ENCODE peak calls at places on chromosome 13, in nine cellular contexts. J is body of pancreas, S is right lobe of liver, H is hepatocyte, T is AG04449, P is kidney epithelial cell, Q is heart left ventricle, M is colonic mucosa, A is keratinocyte. F is an unnamed sample.

GRCh38 chr13:39148513-39148961 is 110.3 kb downstream of the NHLRC3 start:
- DNase-seq in M (no peak), Q (no peak), P (peak), J (no peak), T (peak), S (no peak), A (peak), H (peak), F (peak)

GRCh38 chr13:99182439-99182838 is 18.2 kb upstream of the UBAC2 start:
- DNase-seq in P (no peak), J (no peak), H (no peak), T (no peak), Q (no peak), M (no peak), A (no peak), S (no peak), F (no peak)

GRCh38 chr13:51000058-51000457 is 90.5 kb downstream of the RNASEH2B start:
- DNase-seq in T (no peak), J (no peak), H (no peak), M (no peak), S (no peak), Q (no peak), P (no peak), A (no peak), F (no peak)

GRCh38 chr13:74870865-74871264 is 611.1 kb downstream of the TBC1D4 start:
- DNase-seq in S (no peak), A (no peak), P (no peak), H (no peak), T (no peak), M (no peak), Q (no peak), J (no peak), F (peak)

GRCh38 chr13:53138369-53139036 is 109.9 kb downstream of the OLFM4 start:
- DNase-seq in H (peak), T (no peak), A (no peak), J (no peak), Q (no peak), P (no peak), S (no peak), M (no peak), F (peak)

GRCh38 chr13:50353651-50354415 is 338.6 kb downstream of the KCNRG start:
- DNase-seq in T (no peak), A (no peak), H (peak), J (no peak), M (no peak), P (no peak), Q (no peak), S (no peak), F (peak)

GRCh38 chr13:48078251-48078656 is 16.6 kb downstream of the MED4 start:
- DNase-seq in T (no peak), H (no peak), A (no peak), J (no peak), P (no peak), S (no peak), Q (no peak), M (no peak), F (no peak)

GRCh38 chr13:82758056-82758455 is 1124.2 kb downstream of the SLITRK1 start:
- DNase-seq in M (no peak), H (peak), P (no peak), Q (no peak), T (no peak), S (no peak), J (no peak), A (no peak), F (no peak)

GRCh38 chr13:79491715-79492114 is 10.8 kb downstream of the NDFIP2 start:
- DNase-seq in H (no peak), Q (no peak), M (no peak), T (peak), A (peak), P (no peak), J (no peak), S (no peak), F (peak)

GRCh38 chr13:97974773-97975172 is 21.3 kb downstream of the IPO5 start:
- DNase-seq in Q (no peak), S (no peak), A (no peak), J (no peak), T (no peak), H (no peak), P (no peak), M (no peak), F (no peak)

GRCh38 chr13:81686877-81687276 is 1346.0 kb upstream of the SPRY2 start:
- DNase-seq in J (no peak), H (no peak), S (no peak), Q (no peak), A (no peak), M (no peak), P (no peak), T (no peak), F (peak)

GRCh38 chr13:111852701-111853100 is 214.2 kb upstream of the SOX1 start:
- DNase-seq in S (no peak), H (no peak), A (no peak), J (no peak), M (no peak), P (no peak), T (no peak), Q (no peak), F (no peak)

GRCh38 chr13:23447927-23448326 is 14.4 kb upstream of the SACS start:
- DNase-seq in M (no peak), A (no peak), H (no peak), T (no peak), P (no peak), S (no peak), Q (no peak), J (no peak), F (peak)

GRCh38 chr13:42534785-42535184 is 39.2 kb upstream of the TNFSF11 start:
- DNase-seq in H (no peak), A (no peak), T (no peak), Q (no peak), S (peak), M (no peak), J (no peak), P (no peak), F (no peak)

GRCh38 chr13:30487075-30487470 is 21.3 kb upstream of the HMGB1 start:
- DNase-seq in T (no peak), A (no peak), J (no peak), P (no peak), H (no peak), Q (no peak), S (no peak), M (no peak), F (no peak)

GRCh38 chr13:95793018-95793555 is 116.1 kb downstream of the DNAJC3 start:
- DNase-seq in T (no peak), Q (no peak), P (no peak), A (no peak), J (no peak), M (no peak), S (no peak), H (no peak), F (no peak)

GRCh38 chr13:85040176-85040660 is 759.0 kb downstream of the SLITRK6 start:
- DNase-seq in H (no peak), P (no peak), J (no peak), S (no peak), Q (no peak), A (no peak), M (no peak), T (no peak), F (no peak)

GRCh38 chr13:76711515-76712182 is 174.6 kb downstream of the KCTD12 start:
- DNase-seq in H (peak), P (no peak), J (peak), Q (peak), T (peak), A (no peak), S (no peak), M (no peak), F (peak)

GRCh38 chr13:50248537-50249521 is 233.6 kb downstream of the KCNRG start:
- DNase-seq in H (no peak), Q (no peak), M (no peak), P (no peak), A (no peak), S (no peak), J (no peak), T (no peak), F (no peak)

GRCh38 chr13:89695343-89696257 is 1651.9 kb upstream of the MIR17HG start:
- DNase-seq in J (peak), T (no peak), M (peak), Q (no peak), P (peak), S (no peak), A (peak), H (peak), F (no peak)

GRCh38 chr13:51629711-51630575 is 45.7 kb downstream of the WDFY2 start:
- DNase-seq in M (no peak), J (no peak), T (no peak), S (no peak), H (no peak), P (no peak), A (no peak), Q (no peak), F (peak)

GRCh38 chr13:28659611-28659970 is 661 bp downstream of the POMP start:
- DNase-seq in P (no peak), A (no peak), S (no peak), Q (no peak), M (no peak), J (no peak), T (no peak), H (peak), F (peak)

GRCh38 chr13:94860981-94861407 is 148.6 kb upstream of the SOX21 start:
- DNase-seq in H (no peak), Q (no peak), T (no peak), P (no peak), S (no peak), A (no peak), M (no peak), J (no peak), F (peak)

GRCh38 chr13:33367931-33368330 is 82.4 kb upstream of the STARD13 start:
- DNase-seq in T (no peak), M (no peak), P (no peak), A (no peak), H (no peak), Q (no peak), J (no peak), S (no peak), F (no peak)

DNA sequence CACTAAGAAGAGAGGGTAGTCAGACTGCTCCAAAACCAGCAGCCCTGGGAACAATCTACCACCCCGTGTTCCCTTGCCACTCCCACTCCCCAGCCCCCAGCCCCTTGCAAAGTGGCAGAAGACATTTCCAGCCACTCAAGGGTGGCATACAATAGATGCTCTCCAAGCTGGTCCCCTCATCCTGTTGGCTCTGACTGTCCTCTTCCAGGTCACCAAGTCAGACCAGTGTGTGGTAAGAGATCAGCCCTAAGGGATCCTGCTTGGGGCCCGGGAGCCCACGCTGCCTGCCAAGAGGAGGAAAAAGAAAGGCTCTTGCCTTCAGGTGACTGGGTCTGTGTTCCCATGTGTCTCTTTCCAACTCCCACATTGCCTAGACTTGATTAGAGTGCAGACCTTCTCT is 25.0 kb downstream of the SERP2 start:
- DNase-seq in M (no peak), P (no peak), T (no peak), H (no peak), Q (no peak), J (no peak), A (no peak), S (no peak), F (no peak)
- H3K4me3 ChIP-seq in M (no peak), P (no peak), T (no peak), H (no peak), Q (no peak), J (no peak), A (no peak), S (no peak), F (no peak)

GRCh38 chr13:91020635-91021034 is 326.9 kb upstream of the MIR17HG start:
- DNase-seq in T (no peak), J (no peak), P (no peak), M (no peak), A (no peak), H (no peak), Q (no peak), S (no peak), F (no peak)

GRCh38 chr13:91017031-91017668 is 330.3 kb upstream of the MIR17HG start:
- DNase-seq in T (no peak), A (no peak), S (no peak), Q (peak), M (peak), P (no peak), H (peak), J (peak), F (no peak)

GRCh38 chr13:91014696-91015095 is 332.8 kb upstream of the MIR17HG start:
- DNase-seq in A (no peak), S (no peak), T (no peak), P (no peak), H (no peak), J (no peak), Q (no peak), M (no peak), F (no peak)

DNA sequence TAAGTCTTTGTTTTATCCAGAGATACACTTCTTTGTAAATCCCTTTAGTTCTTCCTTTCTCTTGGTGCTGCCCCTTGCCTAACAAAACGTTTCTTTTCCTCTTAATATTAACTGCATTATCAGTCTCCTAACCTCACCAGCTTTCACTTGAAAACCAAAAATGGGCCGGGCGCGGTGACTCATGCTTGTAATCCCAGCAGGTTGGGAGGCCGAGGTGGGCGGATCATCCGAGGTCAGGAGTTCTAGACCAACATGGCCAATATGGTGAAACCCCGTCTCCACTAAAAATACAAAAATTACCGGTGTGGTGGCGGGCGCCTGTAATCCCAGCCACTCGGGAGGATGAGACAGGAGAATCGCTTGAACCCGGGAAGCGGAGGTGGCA is 329.8 kb upstream of the MIR17HG start:
- DNase-seq in Q (no peak), T (no peak), J (peak), H (peak), M (no peak), S (peak), P (no peak), A (no peak), F (no peak)
- TF ChIP-seq CTCF in Q (peak), T (no peak), J (no peak), H (no peak), M (peak), S (no peak), P (no peak), A (no peak), F (no peak)

DNA sequence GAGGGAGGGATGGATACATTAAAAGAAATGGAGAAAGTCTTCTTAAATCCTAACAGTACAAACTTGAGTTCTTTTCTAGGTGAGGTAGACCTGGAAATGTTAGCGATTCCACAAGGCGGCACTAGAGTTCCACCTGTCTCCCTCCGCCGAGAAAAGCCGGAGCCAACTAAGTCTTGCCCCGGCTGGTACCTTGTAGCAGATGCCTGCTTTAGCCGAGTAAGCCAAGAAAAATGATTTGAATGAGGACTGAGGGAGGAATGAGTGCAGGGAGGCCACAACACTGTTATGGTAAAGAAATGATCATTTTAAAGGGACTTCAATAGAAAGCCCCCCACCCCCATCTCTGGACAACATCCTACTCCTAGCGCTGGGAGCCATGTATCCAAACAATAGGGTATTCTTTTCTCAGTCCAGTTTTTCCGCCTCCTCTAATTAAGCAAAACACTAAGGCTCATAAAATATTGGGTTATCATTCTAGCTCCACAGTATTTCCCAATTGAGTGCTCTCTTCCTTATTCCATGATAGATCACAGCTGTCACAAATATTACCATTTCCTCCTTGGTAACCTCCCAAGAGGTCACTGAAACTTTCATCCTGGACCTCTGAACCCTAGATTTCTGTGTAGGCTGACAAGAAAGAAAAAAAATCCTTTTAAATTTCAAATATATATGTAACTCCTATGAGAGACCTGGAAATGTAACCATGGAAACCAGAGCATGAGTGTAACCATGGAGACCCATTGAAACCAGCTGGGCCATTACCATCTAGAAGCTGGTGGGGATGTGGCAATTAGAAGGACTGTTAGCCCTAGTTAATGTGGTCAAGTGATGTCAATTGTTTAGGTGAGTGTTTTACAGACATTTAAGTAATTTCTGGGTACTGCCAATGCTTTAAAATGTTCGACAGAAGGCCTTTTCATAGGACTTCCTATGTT is 58.3 kb downstream of the GPALPP1 start:
- DNase-seq in T (peak), A (peak), Q (peak), S (peak), M (peak), H (peak), P (no peak), J (peak), F (peak)
- H3K4me3 ChIP-seq in T (peak), A (peak), Q (peak), S (peak), M (peak), H (peak), P (peak), J (no peak), F (peak)

GRCh38 chr13:72952529-72953141 is 106.2 kb upstream of the KLF5 start:
- DNase-seq in S (no peak), M (no peak), Q (no peak), H (peak), P (no peak), T (no peak), A (no peak), J (peak), F (no peak)
- TF ChIP-seq CTCF in S (no peak), M (no peak), Q (no peak), H (no peak), P (no peak), T (no peak), A (peak), J (peak), F (no peak)

GRCh38 chr13:110311721-110312668 is 4.9 kb downstream of the COL4A2 start:
- DNase-seq in Q (no peak), T (no peak), M (no peak), H (no peak), S (no peak), J (no peak), A (no peak), P (no peak), F (no peak)
- H3K4me3 ChIP-seq in Q (peak), T (peak), M (peak), H (no peak), S (no peak), J (no peak), A (no peak), P (peak), F (no peak)

GRCh38 chr13:109135018-109135417 is 505.6 kb downstream of the MYO16 start:
- DNase-seq in S (no peak), H (no peak), A (no peak), M (no peak), T (no peak), J (no peak), P (no peak), Q (no peak), F (no peak)
- TF ChIP-seq CTCF in S (no peak), H (peak), A (peak), M (no peak), T (peak), J (no peak), P (no peak), Q (no peak), F (no peak)

GRCh38 chr13:100521912-100522490 is 66.6 kb downstream of the GGACT start:
- DNase-seq in A (no peak), P (no peak), T (no peak), J (no peak), H (no peak), S (no peak), Q (no peak), M (no peak), F (no peak)
- H3K4me3 ChIP-seq in A (no peak), P (no peak), T (no peak), J (no peak), H (no peak), S (no peak), Q (no peak), M (no peak), F (no peak)

GRCh38 chr13:54449922-54450321 is 1421.3 kb downstream of the OLFM4 start:
- DNase-seq in S (no peak), H (no peak), M (no peak), J (no peak), Q (no peak), T (no peak), P (no peak), A (no peak), F (no peak)
- TF ChIP-seq CTCF in S (peak), H (peak), M (no peak), J (peak), Q (no peak), T (no peak), P (no peak), A (no peak), F (no peak)

GRCh38 chr13:67416047-67416925 is 186.2 kb upstream of the PCDH9 start:
- DNase-seq in P (no peak), J (peak), S (no peak), M (no peak), T (no peak), Q (no peak), A (no peak), H (peak), F (peak)
- H3K4me3 ChIP-seq in P (no peak), J (no peak), S (no peak), M (no peak), T (no peak), Q (no peak), A (no peak), H (no peak), F (no peak)